ENCODE peak calls at places on chromosomes 3 and 15, in six cellular contexts. N, F, T, Z, Q and R are unnamed samples.

GRCh38 chr15:50830477-50831354 is 65.2 kb upstream of the SPPL2A start:
- DNase-seq in N (no peak), F (no peak), T (no peak), Z (no peak), Q (no peak), R (no peak)

GRCh38 chr3:72753495-72753894 is 94.8 kb downstream of the SHQ1 start:
- DNase-seq in N (no peak), F (no peak), T (no peak), Z (no peak), Q (no peak), R (no peak)

GRCh38 chr3:154851644-154852043 is 228.5 kb upstream of the MME start:
- DNase-seq in N (no peak), F (no peak), T (peak), Z (no peak), Q (no peak), R (no peak)

GRCh38 chr3:119700269-119700919 is 2.4 kb upstream of the CFAP91 start:
- DNase-seq in N (peak), F (no peak), T (no peak), Z (peak), Q (no peak), R (peak)

GRCh38 chr3:169323580-169324453 is 339.7 kb downstream of the MECOM start:
- DNase-seq in N (no peak), F (no peak), T (no peak), Z (no peak), Q (no peak), R (no peak)

GRCh38 chr3:190581041-190581501 is 67.2 kb downstream of the IL1RAP start:
- DNase-seq in N (no peak), F (no peak), T (no peak), Z (no peak), Q (no peak), R (no peak)

GRCh38 chr15:40256642-40257235 is 17.9 kb downstream of the PAK6 start:
- DNase-seq in N (no peak), F (no peak), T (no peak), Z (no peak), Q (no peak), R (no peak)

GRCh38 chr3:61409638-61410037 is 151.7 kb upstream of the PTPRG start:
- DNase-seq in N (no peak), F (no peak), T (no peak), Z (no peak), Q (no peak), R (no peak)

GRCh38 chr15:85515212-85515611 is 134.8 kb downstream of the AKAP13 start:
- DNase-seq in N (no peak), F (no peak), T (no peak), Z (no peak), Q (no peak), R (no peak)

GRCh38 chr3:4079354-4080180 is 223.6 kb upstream of the SETMAR start:
- DNase-seq in N (no peak), F (no peak), T (no peak), Z (no peak), Q (no peak), R (no peak)

GRCh38 chr15:44435893-44436667 is 8.7 kb downstream of the CTDSPL2 start:
- DNase-seq in N (no peak), F (no peak), T (no peak), Z (peak), Q (no peak), R (no peak)

GRCh38 chr3:12246758-12247157 is 42.1 kb upstream of the PPARG start:
- DNase-seq in N (no peak), F (no peak), T (no peak), Z (no peak), Q (no peak), R (no peak)

GRCh38 chr3:71680588-71680987 is 44.6 kb downstream of the EIF4E3 start:
- DNase-seq in N (peak), F (no peak), T (no peak), Z (no peak), Q (no peak), R (no peak)

GRCh38 chr15:74209997-74210573 is 7.5 kb upstream of the STRA6 start:
- DNase-seq in N (no peak), F (no peak), T (no peak), Z (peak), Q (no peak), R (no peak)

GRCh38 chr3:101676219-101676764 is 640 bp downstream of the ZBTB11 start:
- DNase-seq in N (peak), F (peak), T (peak), Z (peak), Q (peak), R (no peak)

GRCh38 chr3:135970500-135971116 is 5.1 kb downstream of the PPP2R3A start:
- DNase-seq in N (no peak), F (no peak), T (no peak), Z (no peak), Q (no peak), R (no peak)

GRCh38 chr15:98901438-98901837 is 106.2 kb downstream of the PGPEP1L start:
- DNase-seq in N (no peak), F (no peak), T (no peak), Z (no peak), Q (no peak), R (no peak)

GRCh38 chr15:29952245-29952644 is 130.0 kb upstream of the TJP1 start:
- DNase-seq in N (no peak), F (no peak), T (no peak), Z (no peak), Q (no peak), R (no peak)

GRCh38 chr15:34085746-34086145 is 15.9 kb downstream of the EMC7 start:
- DNase-seq in N (no peak), F (no peak), T (no peak), Z (no peak), Q (no peak), R (no peak)

GRCh38 chr3:73718326-73719110 is 93.8 kb upstream of the PDZRN3 start:
- DNase-seq in N (no peak), F (no peak), T (no peak), Z (no peak), Q (peak), R (no peak)

GRCh38 chr3:71430941-71431552 is 152.5 kb downstream of the FOXP1 start:
- DNase-seq in N (no peak), F (no peak), T (no peak), Z (peak), Q (no peak), R (no peak)

GRCh38 chr15:53665930-53666329 is 93.5 kb downstream of the WDR72 start:
- DNase-seq in N (no peak), F (no peak), T (no peak), Z (no peak), Q (no peak), R (no peak)

GRCh38 chr15:63495343-63495742 is 9.1 kb upstream of the USP3 start:
- DNase-seq in N (no peak), F (no peak), T (no peak), Z (no peak), Q (no peak), R (no peak)

GRCh38 chr3:188370081-188370830 is 216.3 kb downstream of the LPP start:
- DNase-seq in N (no peak), F (no peak), T (no peak), Z (no peak), Q (no peak), R (no peak)

GRCh38 chr15:59298255-59298856 is 74.3 kb downstream of the MYO1E start:
- DNase-seq in N (no peak), F (no peak), T (no peak), Z (peak), Q (no peak), R (no peak)

GRCh38 chr3:126312326-126312725 is 44.9 kb downstream of the KLF15 start:
- DNase-seq in N (no peak), F (no peak), T (no peak), Z (no peak), Q (no peak), R (no peak)

DNA sequence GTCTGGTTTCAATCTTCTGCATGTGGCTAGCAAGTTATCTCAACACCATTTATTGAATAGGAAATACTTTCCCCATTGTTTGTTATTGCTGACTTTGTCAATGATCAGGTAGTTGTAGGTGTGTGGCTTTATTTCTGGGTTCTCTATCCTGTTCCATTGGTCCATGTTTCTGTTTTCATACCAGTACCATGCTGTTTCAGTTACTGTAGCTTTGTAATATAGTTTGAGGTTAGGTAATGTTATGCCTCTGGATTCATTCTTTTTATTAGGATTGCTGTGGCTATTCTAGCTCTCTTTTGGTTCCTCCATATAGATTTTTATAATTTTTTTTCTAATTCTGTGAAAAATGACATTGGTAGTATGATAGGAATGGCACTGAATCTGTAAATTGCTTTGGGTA is 58.3 kb downstream of the LRRC49 start:
- DNase-seq in N (no peak), F (no peak), T (no peak), Z (no peak), Q (no peak), R (no peak)
- TF ChIP-seq CTCF in N (no peak), F (no peak), T (no peak), Z (no peak), Q (no peak), R (no peak)

GRCh38 chr3:152021951-152022461 is 148.6 kb downstream of the SUCNR1 start:
- DNase-seq in N (no peak), F (no peak), T (no peak), Z (peak), Q (no peak), R (no peak)

GRCh38 chr3:152030320-152030719 is 156.9 kb downstream of the SUCNR1 start:
- DNase-seq in N (no peak), F (no peak), T (no peak), Z (no peak), Q (no peak), R (no peak)

GRCh38 chr3:152031321-152031720 is 157.9 kb downstream of the SUCNR1 start:
- DNase-seq in N (no peak), F (no peak), T (no peak), Z (no peak), Q (no peak), R (no peak)

DNA sequence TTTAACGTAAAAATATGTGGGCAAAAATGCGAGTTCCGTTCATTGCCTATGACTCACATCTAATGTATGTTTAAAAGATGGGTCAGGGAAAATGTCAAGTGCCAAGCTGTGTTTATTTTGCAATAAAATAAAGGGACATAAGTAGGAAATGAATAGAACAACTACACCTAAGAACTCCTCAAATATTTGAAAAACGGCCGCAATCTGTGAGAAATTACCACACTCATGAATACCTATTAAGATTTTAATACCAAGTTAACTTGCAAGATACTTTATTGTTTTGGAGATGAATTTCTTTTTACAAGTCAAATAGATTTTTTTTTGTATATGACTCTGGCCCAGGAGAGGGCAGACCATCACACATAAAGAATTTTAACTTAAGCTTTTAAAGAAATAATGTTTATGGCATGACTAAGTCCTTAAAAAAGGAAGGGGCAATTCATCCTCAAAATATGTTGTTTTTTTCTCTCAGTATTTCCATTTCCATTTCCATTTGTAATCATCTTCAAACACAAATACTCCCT is 152.7 kb downstream of the SUCNR1 start:
- DNase-seq in N (no peak), F (no peak), T (no peak), Z (peak), Q (no peak), R (no peak)
- TF ChIP-seq CTCF in N (no peak), F (no peak), T (no peak), Z (peak), Q (no peak), R (peak)

GRCh38 chr15:52056496-52056895 is 37.5 kb downstream of the MAPK6 start:
- DNase-seq in N (no peak), F (no peak), T (no peak), Z (no peak), Q (no peak), R (no peak)

GRCh38 chr15:52056001-52056400 is 37.0 kb downstream of the MAPK6 start:
- DNase-seq in N (no peak), F (no peak), T (no peak), Z (no peak), Q (no peak), R (no peak)

GRCh38 chr15:52052076-52052935 is 33.3 kb downstream of the MAPK6 start:
- DNase-seq in N (no peak), F (no peak), T (no peak), Z (no peak), Q (no peak), R (no peak)

GRCh38 chr15:52050416-52050815 is 31.4 kb downstream of the MAPK6 start:
- DNase-seq in N (no peak), F (no peak), T (no peak), Z (peak), Q (no peak), R (no peak)

GRCh38 chr15:52054381-52054780 is 35.4 kb downstream of the MAPK6 start:
- DNase-seq in N (no peak), F (no peak), T (no peak), Z (peak), Q (no peak), R (no peak)
- TF ChIP-seq CTCF in N (no peak), F (no peak), T (no peak), Z (no peak), Q (no peak), R (no peak)

DNA sequence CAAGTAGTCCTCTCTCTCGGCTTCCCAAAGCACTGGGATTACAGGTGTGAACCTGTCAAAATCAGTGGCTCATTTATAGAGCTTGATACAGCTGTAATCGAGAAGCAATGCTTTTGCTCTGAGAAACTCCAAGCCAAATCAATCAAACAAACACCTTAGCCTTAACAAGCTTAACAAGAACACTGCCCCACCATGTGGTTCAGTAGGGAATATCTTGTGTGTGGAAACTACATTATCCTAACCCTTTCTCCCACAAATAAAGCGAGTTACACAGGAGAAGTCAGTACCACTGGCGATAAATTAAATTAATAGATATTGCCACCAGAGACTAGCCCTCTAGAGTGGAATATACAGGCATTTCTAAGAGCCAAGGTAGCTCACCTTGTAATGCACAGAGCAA is 13.9 kb downstream of the CDAN1 start:
- DNase-seq in N (no peak), F (no peak), T (no peak), Z (no peak), Q (no peak), R (no peak)
- TF ChIP-seq CTCF in N (no peak), F (no peak), T (no peak), Z (peak), Q (no peak), R (no peak)

GRCh38 chr3:84141571-84141970 is 817.2 kb upstream of the CADM2 start:
- DNase-seq in N (no peak), F (no peak), T (no peak), Z (no peak), Q (no peak), R (no peak)

DNA sequence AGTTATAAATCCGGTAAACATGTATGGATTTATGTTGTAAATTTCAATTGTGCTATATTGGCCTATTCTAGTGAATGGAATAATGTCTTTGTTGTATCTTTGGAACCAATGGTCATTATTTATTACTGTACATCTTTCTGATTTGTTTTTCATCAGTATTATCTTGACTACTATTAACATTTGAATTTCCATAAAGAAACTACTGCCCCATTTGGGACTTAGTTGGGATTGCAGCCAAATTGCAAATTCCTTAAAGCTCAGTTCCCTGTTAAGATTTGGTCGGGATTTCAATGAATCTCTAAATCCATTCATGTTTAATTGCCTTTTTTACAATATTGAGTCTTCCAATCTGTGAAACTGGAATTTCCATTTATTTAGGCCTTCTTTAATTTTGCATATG is 822.4 kb upstream of the CADM2 start:
- DNase-seq in N (no peak), F (no peak), T (no peak), Z (no peak), Q (no peak), R (no peak)
- TF ChIP-seq CTCF in N (no peak), F (no peak), T (no peak), Z (peak), Q (no peak), R (no peak)

DNA sequence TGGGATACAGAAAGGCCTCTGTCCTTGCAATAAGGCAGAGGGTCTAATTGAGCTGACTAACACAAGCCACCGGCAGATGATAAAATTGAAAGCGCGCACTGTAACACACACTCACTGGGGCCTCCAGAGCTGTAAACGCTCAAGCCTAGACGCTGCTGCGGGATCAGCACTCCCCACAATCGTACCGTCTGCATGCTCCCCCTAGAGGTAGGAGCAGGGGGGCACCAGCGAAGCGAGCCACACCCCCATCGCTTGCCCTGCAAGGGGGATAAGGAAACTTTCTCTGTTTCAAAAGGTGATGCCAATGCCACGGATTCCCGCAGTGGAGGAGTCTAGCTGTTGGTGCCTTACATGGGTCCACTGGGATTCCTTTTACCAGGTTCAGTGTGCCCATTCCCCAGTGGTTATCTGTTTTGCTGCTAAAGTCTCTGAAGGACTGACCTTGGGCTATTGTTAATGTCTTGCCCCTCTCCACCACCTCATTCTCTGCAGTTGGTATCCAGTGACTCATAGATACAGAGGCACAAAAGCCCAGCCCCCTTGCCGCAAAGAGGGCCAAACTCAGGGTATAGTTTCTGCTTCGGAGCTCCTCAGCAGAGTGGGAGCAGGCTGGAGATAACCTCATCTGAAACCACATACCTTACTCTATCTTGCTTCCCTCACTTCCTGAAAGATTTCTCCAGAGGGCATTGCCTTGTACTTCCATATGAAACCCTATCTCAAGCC is 139.3 kb upstream of the KBTBD8 start:
- DNase-seq in N (no peak), F (no peak), T (no peak), Z (no peak), Q (no peak), R (no peak)
- TF ChIP-seq CTCF in N (no peak), F (no peak), T (no peak), Z (no peak), Q (no peak), R (no peak)

GRCh38 chr15:48520376-48521155 is 124.9 kb downstream of the FBN1 start:
- DNase-seq in N (no peak), F (no peak), T (no peak), Z (no peak), Q (peak), R (no peak)
- TF ChIP-seq CTCF in N (no peak), F (no peak), T (no peak), Z (no peak), Q (no peak), R (no peak)

DNA sequence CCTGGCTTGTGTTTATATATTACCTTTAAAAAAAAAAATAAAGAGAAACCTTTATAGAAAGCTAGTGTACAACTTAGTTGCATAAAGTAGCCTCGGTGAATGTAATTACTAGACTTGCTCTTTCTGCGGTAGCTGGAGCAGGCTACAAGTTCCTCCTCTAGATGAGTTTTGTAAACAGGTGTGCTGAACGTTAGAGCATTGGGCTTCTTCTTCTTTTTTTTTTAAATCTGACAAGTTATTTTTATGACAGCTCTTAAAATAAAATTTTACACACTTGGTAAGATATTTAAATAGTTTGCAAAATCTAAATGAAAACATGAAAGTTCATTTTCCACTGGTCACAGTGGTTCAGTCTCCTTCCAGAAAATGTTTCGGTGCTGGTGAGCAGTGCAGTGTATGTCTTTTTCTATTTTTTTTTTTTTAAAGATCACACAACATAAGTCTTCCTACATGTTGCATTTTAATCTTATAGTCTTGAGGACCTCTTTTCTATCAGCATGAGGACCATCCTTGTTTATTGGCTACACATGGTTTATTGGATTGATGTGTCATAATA is 3.0 kb downstream of the CCR9 start:
- DNase-seq in N (no peak), F (no peak), T (no peak), Z (no peak), Q (no peak), R (no peak)
- TF ChIP-seq CTCF in N (no peak), F (no peak), T (no peak), Z (no peak), Q (no peak), R (no peak)

DNA sequence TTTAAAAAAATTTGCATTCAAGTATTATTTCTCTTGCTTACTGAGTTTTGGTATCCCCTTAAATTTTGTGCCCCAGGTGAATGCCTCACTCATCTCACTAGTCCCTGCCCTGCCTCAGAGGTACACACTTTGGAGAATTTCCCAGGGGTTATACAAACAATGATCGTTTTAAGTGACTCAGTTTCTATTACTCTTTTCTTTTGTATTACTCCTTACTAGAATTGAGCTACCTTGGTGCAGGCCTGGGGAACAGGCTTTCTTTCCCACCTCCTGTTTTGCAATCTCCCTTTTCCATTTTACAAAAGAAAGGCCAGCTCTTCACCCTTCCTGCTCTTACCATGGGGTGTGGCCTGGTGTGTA is 12.0 kb downstream of the CLEC3B start:
- DNase-seq in N (no peak), F (no peak), T (no peak), Z (no peak), Q (no peak), R (no peak)
- TF ChIP-seq CTCF in N (no peak), F (no peak), T (no peak), Z (no peak), Q (no peak), R (no peak)

GRCh38 chr3:168094580-168094876 is 1.2 kb downstream of the GOLIM4 start:
- DNase-seq in N (no peak), F (no peak), T (peak), Z (no peak), Q (no peak), R (no peak)
- TF ChIP-seq CTCF in N (no peak), F (no peak), T (no peak), Z (no peak), Q (no peak), R (no peak)